ENCODE peak calls at places on chromosomes 7 and 10, in five cellular contexts. One of them, this sample, is unnamed.

GRCh38 chr7:37212051-37212450 is 236.6 kb downstream of the ELMO1 start:
- DNase-seq in mesenchymal stem cell: no peak
- DNase-seq in H1: no peak
- DNase-seq in trophoblast cell: no peak
- DNase-seq in neuronal stem cell: no peak
- DNase-seq in this sample: no peak

GRCh38 chr10:119737827-119738226 is 12.0 kb downstream of the INPP5F start:
- DNase-seq in mesenchymal stem cell: peak; percentile 84
- DNase-seq in H1: no peak
- DNase-seq in trophoblast cell: peak; percentile 70
- DNase-seq in neuronal stem cell: no peak
- DNase-seq in this sample: no peak

GRCh38 chr7:90403174-90404113 is at the start of gene CLDN12:
- DNase-seq in mesenchymal stem cell: peak; percentile 98
- DNase-seq in H1: peak; percentile 80
- DNase-seq in trophoblast cell: peak; percentile 82
- DNase-seq in neuronal stem cell: peak; percentile 69
- DNase-seq in this sample: peak; percentile 93

GRCh38 chr10:59865101-59865500 is 41.3 kb downstream of the CCDC6 start:
- DNase-seq in mesenchymal stem cell: no peak
- DNase-seq in H1: peak; percentile 19
- DNase-seq in trophoblast cell: peak; percentile 41
- DNase-seq in neuronal stem cell: no peak
- DNase-seq in this sample: peak; percentile 52

GRCh38 chr10:96974348-96974747 is 142.2 kb downstream of the LCOR start:
- DNase-seq in mesenchymal stem cell: no peak
- DNase-seq in H1: no peak
- DNase-seq in trophoblast cell: no peak
- DNase-seq in neuronal stem cell: no peak
- DNase-seq in this sample: no peak

GRCh38 chr7:102272075-102272916 is 14.4 kb upstream of the SH2B2 start:
- DNase-seq in mesenchymal stem cell: peak; percentile 75
- DNase-seq in H1: peak; percentile 43
- DNase-seq in trophoblast cell: peak; percentile 79
- DNase-seq in neuronal stem cell: peak; percentile 71
- DNase-seq in this sample: peak; percentile 83

GRCh38 chr7:133854739-133855138 is 272.4 kb upstream of the LRGUK start:
- DNase-seq in mesenchymal stem cell: peak; percentile 56
- DNase-seq in H1: no peak
- DNase-seq in trophoblast cell: no peak
- DNase-seq in neuronal stem cell: no peak
- DNase-seq in this sample: no peak

GRCh38 chr10:112959207-112959838 is 9.3 kb downstream of the TCF7L2 start:
- DNase-seq in mesenchymal stem cell: peak; percentile 58
- DNase-seq in H1: no peak
- DNase-seq in trophoblast cell: no peak
- DNase-seq in neuronal stem cell: no peak
- DNase-seq in this sample: no peak

GRCh38 chr7:71507665-71508064 is 375.7 kb downstream of the GALNT17 start:
- DNase-seq in mesenchymal stem cell: no peak
- DNase-seq in H1: no peak
- DNase-seq in trophoblast cell: no peak
- DNase-seq in neuronal stem cell: no peak
- DNase-seq in this sample: no peak

GRCh38 chr7:48292949-48293348 is 121.7 kb downstream of the ABCA13 start:
- DNase-seq in mesenchymal stem cell: no peak
- DNase-seq in H1: no peak
- DNase-seq in trophoblast cell: no peak
- DNase-seq in neuronal stem cell: no peak
- DNase-seq in this sample: no peak

GRCh38 chr7:7103343-7104313 is 78.7 kb upstream of the C1GALT1 start:
- DNase-seq in mesenchymal stem cell: peak; percentile 68
- DNase-seq in H1: no peak
- DNase-seq in trophoblast cell: no peak
- DNase-seq in neuronal stem cell: no peak
- DNase-seq in this sample: no peak

GRCh38 chr7:79050592-79050991 is 402.9 kb downstream of the MAGI2 start:
- DNase-seq in mesenchymal stem cell: peak; percentile 26
- DNase-seq in H1: no peak
- DNase-seq in trophoblast cell: peak; percentile 33
- DNase-seq in neuronal stem cell: no peak
- DNase-seq in this sample: no peak

GRCh38 chr10:58967551-58968418 is 208.7 kb upstream of the PHYHIPL start:
- DNase-seq in mesenchymal stem cell: peak; percentile 6
- DNase-seq in H1: peak; percentile 64
- DNase-seq in trophoblast cell: peak; percentile 25
- DNase-seq in neuronal stem cell: peak; percentile 85
- DNase-seq in this sample: peak; percentile 93

GRCh38 chr10:131180086-131180485 is 131.4 kb downstream of the TCERG1L start:
- DNase-seq in mesenchymal stem cell: no peak
- DNase-seq in H1: no peak
- DNase-seq in trophoblast cell: no peak
- DNase-seq in neuronal stem cell: no peak
- DNase-seq in this sample: no peak

GRCh38 chr7:158357898-158358821 is 229.5 kb downstream of the PTPRN2 start:
- DNase-seq in mesenchymal stem cell: no peak
- DNase-seq in H1: no peak
- DNase-seq in trophoblast cell: no peak
- DNase-seq in neuronal stem cell: no peak
- DNase-seq in this sample: no peak
- H3K9me3 ChIP-seq in mesenchymal stem cell: peaks cover 10% of the 10 kb centered on the region
- H3K9me3 ChIP-seq in H1: peaks cover 4% of the 10 kb centered on the region
- H3K9me3 ChIP-seq in trophoblast cell: peaks cover 32% of the 10 kb centered on the region
- H3K9me3 ChIP-seq in neuronal stem cell: no peaks in the 10 kb centered on the region
- H3K9me3 ChIP-seq in this sample: no peaks in the 10 kb centered on the region

GRCh38 chr7:142345817-142346216 is 88.0 kb upstream of the PRSS58 start:
- DNase-seq in mesenchymal stem cell: no peak
- DNase-seq in H1: no peak
- DNase-seq in trophoblast cell: no peak
- DNase-seq in neuronal stem cell: no peak
- DNase-seq in this sample: no peak
- H2BK12ac ChIP-seq in mesenchymal stem cell: no peak overlapping the region
- H2BK12ac ChIP-seq in H1: no peak overlapping the region
- H2BK12ac ChIP-seq in trophoblast cell: no peak overlapping the region
- H2BK12ac ChIP-seq in neuronal stem cell: no peak overlapping the region
- H2BK12ac ChIP-seq in this sample: no peak overlapping the region

GRCh38 chr7:158421394-158421793 is 166.2 kb downstream of the PTPRN2 start:
- DNase-seq in mesenchymal stem cell: no peak
- DNase-seq in H1: no peak
- DNase-seq in trophoblast cell: no peak
- DNase-seq in neuronal stem cell: no peak
- DNase-seq in this sample: no peak

GRCh38 chr7:158424531-158424930 is 163.1 kb downstream of the PTPRN2 start:
- DNase-seq in mesenchymal stem cell: no peak
- DNase-seq in H1: no peak
- DNase-seq in trophoblast cell: no peak
- DNase-seq in neuronal stem cell: no peak
- DNase-seq in this sample: no peak

GRCh38 chr7:158422551-158423189 is 165.0 kb downstream of the PTPRN2 start:
- DNase-seq in mesenchymal stem cell: no peak
- DNase-seq in H1: no peak
- DNase-seq in trophoblast cell: no peak
- DNase-seq in neuronal stem cell: no peak
- DNase-seq in this sample: no peak

GRCh38 chr7:158424011-158424410 is 163.6 kb downstream of the PTPRN2 start:
- DNase-seq in mesenchymal stem cell: no peak
- DNase-seq in H1: no peak
- DNase-seq in trophoblast cell: no peak
- DNase-seq in neuronal stem cell: no peak
- DNase-seq in this sample: no peak

GRCh38 chr7:158423190-158423555 is 164.4 kb downstream of the PTPRN2 start:
- DNase-seq in mesenchymal stem cell: no peak
- DNase-seq in H1: no peak
- DNase-seq in trophoblast cell: no peak
- DNase-seq in neuronal stem cell: no peak
- DNase-seq in this sample: no peak
- H3K9me3 ChIP-seq in mesenchymal stem cell: peaks cover 5% of the 10 kb centered on the region
- H3K9me3 ChIP-seq in H1: peaks cover 11% of the 10 kb centered on the region
- H3K9me3 ChIP-seq in trophoblast cell: peaks cover 11% of the 10 kb centered on the region
- H3K9me3 ChIP-seq in neuronal stem cell: no peaks in the 10 kb centered on the region
- H3K9me3 ChIP-seq in this sample: peaks cover 9% of the 10 kb centered on the region

DNA sequence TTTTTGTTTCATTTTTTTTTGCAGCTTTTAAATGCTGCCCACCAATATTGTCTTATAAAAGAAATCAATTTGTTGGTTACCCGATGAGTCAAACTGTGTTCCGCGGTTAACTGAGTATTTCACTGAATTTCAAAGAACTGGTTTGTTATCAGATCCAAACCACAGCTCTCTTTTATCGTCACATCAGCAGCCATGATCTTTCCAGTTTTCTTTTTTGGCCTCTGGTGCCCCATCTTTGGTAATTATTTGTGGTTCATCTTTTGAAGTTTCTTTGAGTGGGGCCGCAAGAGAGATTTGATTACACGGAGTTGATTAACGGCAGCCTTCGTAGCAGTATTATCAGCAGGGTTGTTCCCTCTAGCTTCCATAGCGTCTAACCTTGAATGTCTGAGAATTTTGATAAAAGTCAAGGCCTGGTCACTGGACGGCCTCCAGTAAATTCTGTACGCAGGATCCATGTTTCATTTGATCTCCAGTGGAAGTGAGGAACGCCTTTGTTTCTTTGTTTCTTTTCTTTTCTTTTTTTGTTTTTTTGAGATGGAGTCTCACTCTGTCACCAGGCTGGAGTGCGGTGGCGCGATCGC is 154.9 kb upstream of the TNRC18 start:
- DNase-seq in mesenchymal stem cell: no peak
- DNase-seq in H1: no peak
- DNase-seq in trophoblast cell: no peak
- DNase-seq in neuronal stem cell: no peak
- DNase-seq in this sample: no peak
- H2BK12ac ChIP-seq in mesenchymal stem cell: no peak overlapping the region
- H2BK12ac ChIP-seq in H1: no peak overlapping the region
- H2BK12ac ChIP-seq in trophoblast cell: peak overlapping the region; percentile 59
- H2BK12ac ChIP-seq in neuronal stem cell: no peak overlapping the region
- H2BK12ac ChIP-seq in this sample: no peak overlapping the region

GRCh38 chr10:42476101-42476500 is 162.3 kb downstream of the ZNF33B start:
- DNase-seq in mesenchymal stem cell: no peak
- DNase-seq in H1: no peak
- DNase-seq in trophoblast cell: no peak
- DNase-seq in neuronal stem cell: no peak
- DNase-seq in this sample: no peak
- H3K9me3 ChIP-seq in mesenchymal stem cell: peaks cover 7% of the 10 kb centered on the region
- H3K9me3 ChIP-seq in H1: peaks cover 70% of the 10 kb centered on the region
- H3K9me3 ChIP-seq in trophoblast cell: peaks cover 28% of the 10 kb centered on the region
- H3K9me3 ChIP-seq in neuronal stem cell: no peaks in the 10 kb centered on the region
- H3K9me3 ChIP-seq in this sample: peaks cover 76% of the 10 kb centered on the region

GRCh38 chr10:122114156-122114747 is 125.3 kb downstream of the TACC2 start:
- DNase-seq in mesenchymal stem cell: peak; percentile 57
- DNase-seq in H1: no peak
- DNase-seq in trophoblast cell: no peak
- DNase-seq in neuronal stem cell: no peak
- DNase-seq in this sample: no peak

GRCh38 chr10:122112625-122113160 is 123.7 kb downstream of the TACC2 start:
- DNase-seq in mesenchymal stem cell: peak; percentile 99
- DNase-seq in H1: peak; percentile 58
- DNase-seq in trophoblast cell: peak; percentile 95
- DNase-seq in neuronal stem cell: peak; percentile 70
- DNase-seq in this sample: peak; percentile 81

GRCh38 chr10:122115874-122116273 is 126.9 kb downstream of the TACC2 start:
- DNase-seq in mesenchymal stem cell: peak; percentile 49
- DNase-seq in H1: no peak
- DNase-seq in trophoblast cell: no peak
- DNase-seq in neuronal stem cell: no peak
- DNase-seq in this sample: no peak

GRCh38 chr10:122113161-122113944 is 124.4 kb downstream of the TACC2 start:
- DNase-seq in mesenchymal stem cell: peak; percentile 86
- DNase-seq in H1: no peak
- DNase-seq in trophoblast cell: peak; percentile 46
- DNase-seq in neuronal stem cell: peak; percentile 15
- DNase-seq in this sample: peak; percentile 71

DNA sequence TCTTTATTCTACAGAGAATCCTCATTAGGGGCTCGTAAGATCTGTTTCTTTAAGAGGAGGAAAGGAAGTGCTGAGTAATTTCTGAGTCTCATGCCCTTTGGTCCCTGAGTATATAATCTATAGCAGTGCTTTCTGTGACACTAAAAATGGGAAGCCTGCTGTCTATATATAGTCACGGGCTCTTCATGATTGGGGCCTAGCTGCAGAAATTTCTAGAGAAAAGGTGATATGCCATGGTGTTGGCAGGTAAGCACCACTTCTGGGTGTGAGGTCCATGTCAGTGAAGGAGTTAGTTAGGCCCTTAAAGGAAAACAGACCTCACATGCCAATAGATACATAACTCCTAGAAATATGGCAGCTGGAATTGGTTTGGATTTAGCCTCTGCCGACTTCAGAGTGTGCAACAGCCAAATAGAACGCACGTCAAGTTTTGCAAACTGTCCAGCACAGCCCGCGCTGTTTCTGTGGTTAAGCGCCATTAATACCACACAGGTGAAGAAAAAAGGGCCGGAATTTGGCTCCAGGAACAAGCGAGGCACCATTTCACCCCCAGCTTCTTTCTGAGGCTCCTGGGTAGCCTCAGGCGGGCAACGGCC is 123.2 kb downstream of the TACC2 start:
- DNase-seq in mesenchymal stem cell: peak; percentile 90
- DNase-seq in H1: no peak
- DNase-seq in trophoblast cell: no peak
- DNase-seq in neuronal stem cell: no peak
- DNase-seq in this sample: no peak
- H2BK12ac ChIP-seq in mesenchymal stem cell: peak overlapping the region; percentile 38
- H2BK12ac ChIP-seq in H1: no peak overlapping the region
- H2BK12ac ChIP-seq in trophoblast cell: no peak overlapping the region
- H2BK12ac ChIP-seq in neuronal stem cell: no peak overlapping the region
- H2BK12ac ChIP-seq in this sample: no peak overlapping the region

DNA sequence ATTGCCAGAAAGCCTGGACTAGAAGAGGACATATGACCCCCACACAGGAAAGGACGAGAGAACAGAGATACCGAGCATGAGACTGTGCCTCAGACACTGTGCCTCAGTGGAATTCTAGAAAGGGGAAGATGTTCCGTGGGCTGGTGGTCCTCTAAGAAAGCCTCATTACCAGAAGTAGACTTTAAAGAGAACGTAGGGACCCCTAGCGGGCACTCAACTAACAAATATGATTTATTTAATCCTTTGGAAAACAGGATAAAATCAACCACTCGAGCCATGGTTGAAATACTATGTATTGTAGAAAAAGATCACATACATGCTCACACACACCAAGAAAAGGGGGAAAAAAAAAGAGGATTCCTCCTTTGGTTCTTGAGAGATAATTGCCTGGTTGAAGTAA is 701.2 kb upstream of the SORCS1 start:
- DNase-seq in mesenchymal stem cell: no peak
- DNase-seq in H1: no peak
- DNase-seq in trophoblast cell: no peak
- DNase-seq in neuronal stem cell: no peak
- DNase-seq in this sample: no peak
- H3K9me3 ChIP-seq in mesenchymal stem cell: no peaks in the 10 kb centered on the region
- H3K9me3 ChIP-seq in H1: no peaks in the 10 kb centered on the region
- H3K9me3 ChIP-seq in trophoblast cell: no peaks in the 10 kb centered on the region
- H3K9me3 ChIP-seq in neuronal stem cell: no peaks in the 10 kb centered on the region
- H3K9me3 ChIP-seq in this sample: no peaks in the 10 kb centered on the region

This sample was measured in H9.